ENCODE peak calls at places on chromosomes 3 and 15, in eight cellular contexts. One of them, this sample, is unnamed.

GRCh38 chr3:42581709-42582473 is at the start of gene SEC22C:
- DNase-seq in Panc1: no peak
- DNase-seq in body of pancreas: peak
- DNase-seq in heart right ventricle: peak
- DNase-seq in kidney: peak
- DNase-seq in RWPE2: peak
- DNase-seq in IMR-90: peak
- DNase-seq in psoas muscle: peak
- DNase-seq in this sample: peak

GRCh38 chr3:130821821-130822220 is 72.1 kb upstream of the ATP2C1 start:
- DNase-seq in IMR-90: no peak
- DNase-seq in heart right ventricle: no peak
- DNase-seq in RWPE2: no peak
- DNase-seq in kidney: no peak
- DNase-seq in Panc1: no peak
- DNase-seq in psoas muscle: no peak
- DNase-seq in body of pancreas: no peak
- DNase-seq in this sample: no peak

GRCh38 chr15:60784855-60785254 is 305.9 kb upstream of the ICE2 start:
- DNase-seq in heart right ventricle: no peak
- DNase-seq in psoas muscle: no peak
- DNase-seq in body of pancreas: no peak
- DNase-seq in IMR-90: no peak
- DNase-seq in kidney: no peak
- DNase-seq in RWPE2: no peak
- DNase-seq in Panc1: no peak
- DNase-seq in this sample: no peak

GRCh38 chr15:78007965-78008886 is 69.3 kb downstream of the TBC1D2B start:
- DNase-seq in RWPE2: no peak
- DNase-seq in psoas muscle: peak
- DNase-seq in Panc1: no peak
- DNase-seq in heart right ventricle: peak
- DNase-seq in IMR-90: peak
- DNase-seq in body of pancreas: peak
- DNase-seq in kidney: peak
- DNase-seq in this sample: peak

GRCh38 chr3:195153653-195154052 is 117.3 kb downstream of the XXYLT1 start:
- DNase-seq in body of pancreas: no peak
- DNase-seq in IMR-90: peak
- DNase-seq in heart right ventricle: no peak
- DNase-seq in RWPE2: no peak
- DNase-seq in kidney: no peak
- DNase-seq in psoas muscle: no peak
- DNase-seq in Panc1: no peak
- DNase-seq in this sample: no peak

GRCh38 chr3:11757441-11757875 is 89.2 kb downstream of the TAMM41 start:
- DNase-seq in Panc1: no peak
- DNase-seq in IMR-90: peak
- DNase-seq in kidney: no peak
- DNase-seq in psoas muscle: peak
- DNase-seq in RWPE2: no peak
- DNase-seq in heart right ventricle: no peak
- DNase-seq in body of pancreas: no peak
- DNase-seq in this sample: peak

GRCh38 chr3:134326760-134327593 is 47.3 kb downstream of the AMOTL2 start:
- DNase-seq in IMR-90: peak
- DNase-seq in Panc1: no peak
- DNase-seq in RWPE2: peak
- DNase-seq in heart right ventricle: no peak
- DNase-seq in kidney: peak
- DNase-seq in body of pancreas: peak
- DNase-seq in psoas muscle: peak
- DNase-seq in this sample: peak

GRCh38 chr3:178646205-178646604 is 110.0 kb downstream of the KCNMB2 start:
- DNase-seq in heart right ventricle: no peak
- DNase-seq in Panc1: no peak
- DNase-seq in RWPE2: no peak
- DNase-seq in body of pancreas: no peak
- DNase-seq in psoas muscle: no peak
- DNase-seq in kidney: no peak
- DNase-seq in IMR-90: no peak
- DNase-seq in this sample: no peak

GRCh38 chr15:38028869-38029268 is 94.4 kb downstream of the TMCO5A start:
- DNase-seq in psoas muscle: no peak
- DNase-seq in IMR-90: peak
- DNase-seq in body of pancreas: no peak
- DNase-seq in kidney: no peak
- DNase-seq in Panc1: no peak
- DNase-seq in RWPE2: no peak
- DNase-seq in heart right ventricle: no peak
- DNase-seq in this sample: no peak

GRCh38 chr3:15042936-15043335 is 22.2 kb downstream of the MRPS25 start:
- DNase-seq in Panc1: no peak
- DNase-seq in RWPE2: no peak
- DNase-seq in heart right ventricle: no peak
- DNase-seq in body of pancreas: no peak
- DNase-seq in kidney: no peak
- DNase-seq in psoas muscle: no peak
- DNase-seq in IMR-90: peak
- DNase-seq in this sample: no peak

GRCh38 chr15:101126618-101127502 is 125.0 kb downstream of the CHSY1 start:
- DNase-seq in body of pancreas: no peak
- DNase-seq in RWPE2: no peak
- DNase-seq in Panc1: no peak
- DNase-seq in psoas muscle: no peak
- DNase-seq in heart right ventricle: no peak
- DNase-seq in kidney: peak
- DNase-seq in IMR-90: peak
- DNase-seq in this sample: no peak

GRCh38 chr3:32391643-32392529 is at the start of gene CMTM7:
- DNase-seq in Panc1: no peak
- DNase-seq in IMR-90: peak
- DNase-seq in body of pancreas: peak
- DNase-seq in psoas muscle: peak
- DNase-seq in kidney: peak
- DNase-seq in heart right ventricle: peak
- DNase-seq in RWPE2: peak
- DNase-seq in this sample: no peak

GRCh38 chr3:61808526-61808925 is 247.2 kb downstream of the PTPRG start:
- DNase-seq in body of pancreas: peak
- DNase-seq in Panc1: no peak
- DNase-seq in heart right ventricle: peak
- DNase-seq in IMR-90: no peak
- DNase-seq in psoas muscle: peak
- DNase-seq in kidney: no peak
- DNase-seq in RWPE2: no peak
- DNase-seq in this sample: no peak

GRCh38 chr15:57436166-57436565 is 59.9 kb downstream of the CGNL1 start:
- DNase-seq in RWPE2: no peak
- DNase-seq in heart right ventricle: no peak
- DNase-seq in psoas muscle: no peak
- DNase-seq in IMR-90: no peak
- DNase-seq in kidney: no peak
- DNase-seq in Panc1: no peak
- DNase-seq in body of pancreas: no peak
- DNase-seq in this sample: no peak

GRCh38 chr15:88939486-88939806 is 26.3 kb upstream of the MFGE8 start:
- DNase-seq in RWPE2: no peak
- DNase-seq in body of pancreas: no peak
- DNase-seq in psoas muscle: no peak
- DNase-seq in Panc1: no peak
- DNase-seq in IMR-90: no peak
- DNase-seq in kidney: no peak
- DNase-seq in heart right ventricle: no peak
- DNase-seq in this sample: no peak

DNA sequence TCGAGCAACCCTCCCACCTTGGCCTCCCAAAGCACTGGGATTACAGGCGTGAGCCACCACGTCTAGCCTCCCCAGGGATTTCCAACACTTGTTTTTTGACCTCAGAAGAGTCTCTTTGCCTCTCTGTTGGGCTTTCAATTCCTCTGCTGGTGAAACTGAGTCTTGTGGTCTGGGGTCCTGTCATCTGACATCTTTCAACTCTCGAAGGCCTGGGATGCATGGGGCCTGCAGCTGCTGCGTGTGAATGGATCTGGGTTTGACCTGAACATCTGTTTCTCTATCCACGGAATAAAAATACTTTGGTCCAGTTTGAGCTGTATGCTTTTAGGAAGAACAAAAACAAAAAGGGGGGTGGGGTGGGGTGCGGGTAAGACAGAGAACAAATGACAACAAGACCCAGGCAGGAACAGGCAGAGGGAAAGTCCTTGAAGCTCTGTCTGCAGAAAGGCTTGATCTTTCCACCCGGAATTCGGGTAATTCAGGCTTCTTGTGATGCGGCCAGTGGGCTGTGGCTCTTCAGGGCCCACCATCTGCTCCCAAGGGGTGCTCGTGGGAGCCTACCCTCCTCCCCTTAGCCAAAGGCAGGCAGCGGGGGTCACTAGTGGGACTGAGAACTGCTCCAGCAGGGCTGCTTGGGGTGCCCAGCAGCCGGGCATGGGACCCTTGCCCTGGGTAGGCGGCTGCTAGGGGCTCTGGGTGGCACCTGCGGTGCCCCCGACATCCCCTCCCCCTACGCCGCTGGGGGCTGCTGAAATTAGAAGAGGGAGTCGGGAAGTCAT is 71.5 kb downstream of the SLC12A8 start:
- DNase-seq in body of pancreas: no peak
- DNase-seq in heart right ventricle: peak
- DNase-seq in kidney: no peak
- DNase-seq in Panc1: no peak
- DNase-seq in IMR-90: no peak
- DNase-seq in RWPE2: no peak
- DNase-seq in psoas muscle: no peak
- DNase-seq in this sample: no peak
- H3K4me3 ChIP-seq in body of pancreas: no peak
- H3K4me3 ChIP-seq in heart right ventricle: peak
- H3K4me3 ChIP-seq in kidney: no peak
- H3K4me3 ChIP-seq in Panc1: no peak
- H3K4me3 ChIP-seq in IMR-90: no peak
- H3K4me3 ChIP-seq in RWPE2: no peak
- H3K4me3 ChIP-seq in psoas muscle: peak
- H3K4me3 ChIP-seq in this sample: no peak

GRCh38 chr15:74365619-74366445 is 1.6 kb downstream of the CYP11A1 start:
- DNase-seq in heart right ventricle: peak
- DNase-seq in Panc1: no peak
- DNase-seq in IMR-90: peak
- DNase-seq in kidney: no peak
- DNase-seq in RWPE2: no peak
- DNase-seq in psoas muscle: peak
- DNase-seq in body of pancreas: peak
- DNase-seq in this sample: no peak
- H3K27ac ChIP-seq in heart right ventricle: peak
- H3K27ac ChIP-seq in Panc1: peak
- H3K27ac ChIP-seq in IMR-90: no peak
- H3K27ac ChIP-seq in kidney: no peak
- H3K27ac ChIP-seq in RWPE2: no peak
- H3K27ac ChIP-seq in psoas muscle: no peak
- H3K27ac ChIP-seq in body of pancreas: no peak
- H3K27ac ChIP-seq in this sample: no peak

GRCh38 chr3:128480717-128481437 is 12.1 kb downstream of the GATA2 start:
- DNase-seq in Panc1: no peak
- DNase-seq in RWPE2: no peak
- DNase-seq in kidney: peak
- DNase-seq in IMR-90: no peak
- DNase-seq in body of pancreas: no peak
- DNase-seq in heart right ventricle: no peak
- DNase-seq in psoas muscle: no peak
- DNase-seq in this sample: no peak
- TF ChIP-seq CTCF in Panc1: no peak
- TF ChIP-seq CTCF in RWPE2: no peak
- TF ChIP-seq CTCF in kidney: no peak
- TF ChIP-seq CTCF in IMR-90: no peak
- TF ChIP-seq CTCF in body of pancreas: no peak
- TF ChIP-seq CTCF in heart right ventricle: no peak
- TF ChIP-seq CTCF in psoas muscle: no peak
- TF ChIP-seq CTCF in this sample: no peak

DNA sequence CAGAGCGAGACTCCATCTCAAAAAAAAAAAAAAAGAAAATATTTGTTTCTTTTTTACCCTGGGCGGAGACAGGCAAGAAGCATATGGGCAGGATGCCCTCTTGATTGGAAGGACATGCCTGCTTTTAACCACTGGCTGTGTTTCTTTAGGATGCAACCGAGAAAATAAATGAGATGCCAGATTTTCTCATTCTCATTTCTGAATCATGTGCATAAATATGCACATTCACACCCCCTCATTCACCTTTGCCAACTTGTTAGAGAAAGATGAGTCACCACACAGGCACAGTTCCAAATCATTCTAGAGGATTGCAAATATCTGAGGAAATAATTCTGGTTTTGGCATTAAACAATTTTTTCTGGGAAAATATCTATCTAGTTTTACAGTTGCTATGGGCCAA is 3.3 kb downstream of the LIPH start:
- DNase-seq in body of pancreas: peak
- DNase-seq in Panc1: no peak
- DNase-seq in psoas muscle: no peak
- DNase-seq in heart right ventricle: peak
- DNase-seq in RWPE2: peak
- DNase-seq in kidney: no peak
- DNase-seq in IMR-90: peak
- DNase-seq in this sample: peak
- H3K4me3 ChIP-seq in body of pancreas: no peak
- H3K4me3 ChIP-seq in Panc1: peak
- H3K4me3 ChIP-seq in psoas muscle: no peak
- H3K4me3 ChIP-seq in heart right ventricle: no peak
- H3K4me3 ChIP-seq in RWPE2: no peak
- H3K4me3 ChIP-seq in kidney: no peak
- H3K4me3 ChIP-seq in IMR-90: no peak
- H3K4me3 ChIP-seq in this sample: no peak

GRCh38 chr3:109372639-109373038 is 35.3 kb upstream of the DPPA4 start:
- DNase-seq in IMR-90: no peak
- DNase-seq in Panc1: no peak
- DNase-seq in body of pancreas: no peak
- DNase-seq in heart right ventricle: no peak
- DNase-seq in psoas muscle: no peak
- DNase-seq in RWPE2: no peak
- DNase-seq in kidney: no peak
- DNase-seq in this sample: no peak
- H3K27ac ChIP-seq in IMR-90: no peak
- H3K27ac ChIP-seq in Panc1: no peak
- H3K27ac ChIP-seq in body of pancreas: no peak
- H3K27ac ChIP-seq in heart right ventricle: no peak
- H3K27ac ChIP-seq in psoas muscle: no peak
- H3K27ac ChIP-seq in RWPE2: no peak
- H3K27ac ChIP-seq in kidney: no peak
- H3K27ac ChIP-seq in this sample: no peak

GRCh38 chr3:180633722-180634121 is 31.8 kb downstream of the TTC14 start:
- DNase-seq in Panc1: no peak
- DNase-seq in psoas muscle: no peak
- DNase-seq in heart right ventricle: no peak
- DNase-seq in kidney: no peak
- DNase-seq in body of pancreas: no peak
- DNase-seq in IMR-90: no peak
- DNase-seq in RWPE2: no peak
- DNase-seq in this sample: no peak
- TF ChIP-seq CTCF in Panc1: no peak
- TF ChIP-seq CTCF in psoas muscle: no peak
- TF ChIP-seq CTCF in heart right ventricle: no peak
- TF ChIP-seq CTCF in kidney: no peak
- TF ChIP-seq CTCF in body of pancreas: no peak
- TF ChIP-seq CTCF in IMR-90: no peak
- TF ChIP-seq CTCF in RWPE2: no peak
- TF ChIP-seq CTCF in this sample: no peak

GRCh38 chr3:88167704-88168103 is 17.9 kb downstream of the C3orf38 start:
- DNase-seq in kidney: no peak
- DNase-seq in RWPE2: no peak
- DNase-seq in body of pancreas: no peak
- DNase-seq in heart right ventricle: no peak
- DNase-seq in IMR-90: peak
- DNase-seq in psoas muscle: no peak
- DNase-seq in Panc1: no peak
- DNase-seq in this sample: no peak
- H3K4me3 ChIP-seq in kidney: no peak
- H3K4me3 ChIP-seq in RWPE2: no peak
- H3K4me3 ChIP-seq in body of pancreas: no peak
- H3K4me3 ChIP-seq in heart right ventricle: no peak
- H3K4me3 ChIP-seq in IMR-90: no peak
- H3K4me3 ChIP-seq in psoas muscle: no peak
- H3K4me3 ChIP-seq in Panc1: no peak
- H3K4me3 ChIP-seq in this sample: no peak

This sample was measured in AG04450.